ENCODE peak calls at places on chromosomes 7 and 10, in ten cellular contexts. H is naive thymus-derived CD8-positive, alpha-beta T cell; C is activated CD4-positive, alpha-beta T cell treated with anti-CD3 and anti-CD28 coated beads, Interleukin-2, amount 10 ng/mL, durations not matched to agents 7 days and 5 days; S is A172; U is CD8-positive, alpha-beta T cell; J is BJ; I is activated T-cell treated with anti-CD3 and anti-CD28 coated beads for 1 hour; T is ureter; P is Calu3; X is adrenal gland. G is an unnamed sample.

GRCh38 chr7:73715648-73716317 is 3.7 kb downstream of the STX1A start:
- DNase-seq in U (no peak), T (no peak), P (peak), S (peak), J (peak), X (peak), H (no peak), I (no peak), C (peak), G (no peak)

GRCh38 chr7:47721670-47722069 is 139.8 kb upstream of the TNS3 start:
- DNase-seq in J (no peak), I (no peak), T (no peak), X (no peak), S (no peak), P (peak), C (no peak), U (no peak), H (no peak), G (no peak)

GRCh38 chr10:132121511-132121830 is 55.7 kb downstream of the JAKMIP3 start:
- DNase-seq in C (no peak), U (no peak), S (no peak), J (no peak), H (no peak), P (no peak), I (no peak), T (no peak), X (no peak), G (no peak)

GRCh38 chr7:91569702-91570457 is 305.6 kb downstream of the FZD1 start:
- DNase-seq in P (no peak), C (no peak), S (no peak), I (no peak), T (no peak), X (no peak), U (no peak), J (no peak), H (no peak), G (no peak)

GRCh38 chr10:14971867-14972448 is 12.8 kb downstream of the MEIG1 start:
- DNase-seq in C (peak), U (peak), S (no peak), H (peak), J (no peak), P (peak), I (peak), T (no peak), X (no peak), G (peak)

GRCh38 chr7:155203059-155203881 is 94.4 kb upstream of the INSIG1 start:
- DNase-seq in U (no peak), P (no peak), H (no peak), I (no peak), T (no peak), C (no peak), J (no peak), X (no peak), S (no peak), G (no peak)

GRCh38 chr10:102118867-102119266 is 1.3 kb downstream of the LDB1 start:
- DNase-seq in X (peak), J (no peak), P (no peak), T (peak), S (no peak), C (peak), I (no peak), U (no peak), H (no peak), G (no peak)

GRCh38 chr10:14009315-14010082 is 321.2 kb downstream of the FRMD4A start:
- DNase-seq in U (peak), I (peak), T (no peak), X (no peak), S (peak), P (peak), J (no peak), H (peak), C (peak), G (peak)

GRCh38 chr10:103552856-103553742 is 59.6 kb downstream of the NEURL1 start:
- DNase-seq in H (no peak), T (no peak), U (no peak), S (no peak), X (no peak), J (no peak), C (no peak), I (no peak), P (no peak), G (no peak)

GRCh38 chr7:40654171-40654570 is 519.4 kb downstream of the SUGCT start:
- DNase-seq in P (no peak), U (no peak), H (no peak), T (no peak), C (no peak), I (no peak), J (no peak), X (no peak), S (no peak), G (no peak)

GRCh38 chr7:110839866-110840265 is 251.1 kb upstream of the LRRN3 start:
- DNase-seq in S (no peak), J (no peak), C (no peak), I (no peak), H (no peak), X (peak), U (no peak), T (no peak), P (peak), G (no peak)

GRCh38 chr7:158102897-158103296 is 484.7 kb downstream of the PTPRN2 start:
- DNase-seq in P (no peak), I (no peak), H (no peak), U (no peak), X (no peak), C (no peak), J (no peak), T (peak), S (no peak), G (no peak)

GRCh38 chr7:22554184-22554583 is 54.2 kb upstream of the STEAP1B start:
- DNase-seq in J (no peak), U (no peak), T (no peak), P (no peak), I (no peak), X (no peak), C (no peak), S (no peak), H (no peak), G (no peak)

GRCh38 chr10:117967149-117967548 is 79.6 kb downstream of the RAB11FIP2 start:
- DNase-seq in C (no peak), X (no peak), S (no peak), T (no peak), H (no peak), U (no peak), P (no peak), J (no peak), I (no peak), G (no peak)

GRCh38 chr10:62083868-62084267 is 182.4 kb downstream of the ARID5B start:
- DNase-seq in S (no peak), P (peak), X (no peak), U (no peak), J (no peak), T (peak), I (no peak), H (no peak), C (no peak), G (no peak)

GRCh38 chr10:5419466-5420094 is 7.2 kb downstream of the NET1 start:
- DNase-seq in P (no peak), H (no peak), T (no peak), X (no peak), U (no peak), I (no peak), S (peak), C (no peak), J (no peak), G (no peak)

GRCh38 chr10:98638920-98639319 is 192.2 kb upstream of the HPS1 start:
- DNase-seq in J (no peak), T (no peak), U (no peak), I (no peak), X (no peak), C (no peak), H (no peak), S (no peak), P (no peak), G (no peak)

GRCh38 chr7:36526720-36527548 is 137.3 kb downstream of the ANLN start:
- DNase-seq in U (no peak), H (no peak), I (no peak), S (peak), X (no peak), P (peak), C (no peak), J (peak), T (no peak), G (no peak)

GRCh38 chr7:137295925-137296324 is 47.6 kb downstream of the PTN start:
- DNase-seq in U (no peak), C (no peak), I (no peak), J (no peak), P (no peak), T (no peak), H (no peak), X (no peak), S (no peak), G (no peak)

GRCh38 chr10:79457256-79457785 is 11.9 kb upstream of the ZCCHC24 start:
- DNase-seq in J (no peak), S (no peak), I (no peak), H (no peak), X (no peak), C (no peak), P (no peak), T (no peak), U (no peak), G (no peak)

GRCh38 chr10:23280420-23281043 is 64.1 kb downstream of the C10orf67 start:
- DNase-seq in P (no peak), S (no peak), X (no peak), C (no peak), T (no peak), H (no peak), J (no peak), I (no peak), U (no peak), G (no peak)

GRCh38 chr10:12954866-12955265 is 46.6 kb downstream of the CCDC3 start:
- DNase-seq in X (no peak), H (no peak), U (no peak), C (no peak), T (no peak), I (no peak), S (no peak), P (no peak), J (no peak), G (no peak)

GRCh38 chr10:112006407-112006806 is 177.2 kb downstream of the GPAM start:
- DNase-seq in U (no peak), P (no peak), S (no peak), T (no peak), J (no peak), C (no peak), X (no peak), I (no peak), H (no peak), G (no peak)

GRCh38 chr10:3460420-3461128 is 288.0 kb upstream of the PITRM1 start:
- DNase-seq in X (no peak), P (no peak), J (no peak), U (no peak), I (no peak), C (no peak), S (no peak), H (no peak), T (no peak), G (no peak)

GRCh38 chr10:117745301-117745700 is 202.8 kb downstream of the EMX2 start:
- DNase-seq in P (no peak), S (no peak), C (no peak), X (no peak), I (no peak), U (no peak), T (no peak), H (no peak), J (no peak), G (no peak)

GRCh38 chr10:71316081-71316785 is 2.8 kb upstream of the SLC29A3 start:
- DNase-seq in U (no peak), X (no peak), J (no peak), H (no peak), P (no peak), C (no peak), T (no peak), I (no peak), S (no peak), G (no peak)

GRCh38 chr10:104127411-104127810 is 5.4 kb downstream of the SFR1 start:
- DNase-seq in C (no peak), I (no peak), X (no peak), J (no peak), P (peak), T (no peak), H (no peak), S (peak), U (peak), G (no peak)

GRCh38 chr10:24483701-24484100 is 240.0 kb downstream of the ARHGAP21 start:
- DNase-seq in S (peak), C (peak), T (peak), J (no peak), H (no peak), I (no peak), P (peak), U (no peak), X (peak), G (no peak)

GRCh38 chr10:85979598-85979997 is 387.0 kb downstream of the GRID1 start:
- DNase-seq in H (no peak), T (no peak), I (no peak), S (no peak), P (no peak), X (no peak), C (no peak), J (no peak), U (no peak), G (no peak)

GRCh38 chr10:122128357-122128756 is 139.4 kb downstream of the TACC2 start:
- DNase-seq in C (no peak), X (peak), J (no peak), S (peak), T (peak), U (no peak), H (no peak), I (no peak), P (no peak), G (no peak)

GRCh38 chr7:48087349-48087748 is 1.7 kb upstream of the UPP1 start:
- DNase-seq in U (no peak), X (no peak), I (no peak), S (peak), J (no peak), T (no peak), P (no peak), C (no peak), H (peak), G (no peak)

GRCh38 chr7:147541261-147541660 is 1049.3 kb upstream of the C7orf33 start:
- DNase-seq in C (no peak), P (no peak), T (no peak), U (no peak), I (no peak), J (no peak), H (no peak), X (no peak), S (no peak), G (no peak)

GRCh38 chr10:35909291-35909690 is 267.2 kb upstream of the FZD8 start:
- DNase-seq in P (no peak), T (no peak), S (no peak), H (no peak), I (no peak), U (no peak), C (no peak), J (no peak), X (no peak), G (no peak)

GRCh38 chr10:13184726-13185514 is 23.6 kb downstream of the MCM10 start:
- DNase-seq in C (no peak), H (no peak), U (no peak), T (no peak), S (no peak), X (no peak), P (no peak), I (no peak), J (no peak), G (no peak)

GRCh38 chr10:1102392-1102791 is 46.2 kb downstream of the WDR37 start:
- DNase-seq in X (no peak), H (no peak), C (no peak), S (no peak), U (no peak), I (no peak), P (no peak), J (no peak), T (no peak), G (no peak)

GRCh38 chr7:92695308-92696261 is 105.4 kb upstream of the FAM133B start:
- DNase-seq in H (no peak), I (no peak), U (no peak), X (peak), S (peak), C (no peak), J (peak), T (no peak), P (peak), G (no peak)

GRCh38 chr10:86366033-86366901 is at the start of gene GRID1:
- DNase-seq in J (no peak), S (no peak), I (no peak), C (no peak), X (peak), T (no peak), H (no peak), P (peak), U (no peak), G (no peak)

GRCh38 chr10:7696545-7696944 is 6.6 kb upstream of the ITIH2 start:
- DNase-seq in T (no peak), I (no peak), J (no peak), C (no peak), X (no peak), S (no peak), U (no peak), H (no peak), P (peak), G (no peak)

GRCh38 chr7:47574473-47575328 is 7.2 kb downstream of the TNS3 start:
- DNase-seq in S (no peak), I (no peak), P (no peak), C (no peak), U (no peak), T (no peak), X (no peak), J (no peak), H (no peak), G (no peak)